ENCODE peak calls at places on chromosomes 4 and X, in ten cellular contexts. E is esophagus squamous epithelium; U is HCT116; L is Panc1; X is body of pancreas; D is CD8-positive, alpha-beta memory T cell; K is neural progenitor cell; Y is pancreas; M is dorsolateral prefrontal cortex; V is tibial nerve. B is an unnamed sample.

GRCh38 chr4:107220976-107221375 is 184.9 kb upstream of the DKK2 start:
- DNase-seq in E (no peak), U (no peak), L (no peak), X (no peak), D (no peak), K (no peak), Y (no peak), M (no peak), V (no peak), B (no peak)

GRCh38 chr4:74152841-74153240 is 5.1 kb upstream of the MTHFD2L start:
- DNase-seq in E (no peak), U (no peak), L (no peak), X (no peak), D (no peak), K (no peak), Y (no peak), M (no peak), V (no peak), B (no peak)

GRCh38 chrX:71367396-71367795 is 1.2 kb downstream of the TAF1 start:
- DNase-seq in E (no peak), U (no peak), L (no peak), X (no peak), D (no peak), K (no peak), Y (no peak), M (no peak), V (no peak), B (no peak)

GRCh38 chrX:118724775-118725174 is 2.6 kb upstream of the IL13RA1 start:
- DNase-seq in E (no peak), U (no peak), L (no peak), X (no peak), D (no peak), K (no peak), Y (no peak), M (no peak), V (no peak), B (no peak)

GRCh38 chr4:5858020-5858769 is 34.7 kb downstream of the CRMP1 start:
- DNase-seq in E (no peak), U (no peak), L (no peak), X (no peak), D (no peak), K (peak), Y (no peak), M (no peak), V (no peak), B (no peak)

GRCh38 chr4:136863756-136864155 is 668.5 kb downstream of the PCDH18 start:
- DNase-seq in E (no peak), U (peak), L (no peak), X (no peak), D (no peak), K (peak), Y (no peak), M (no peak), V (no peak), B (no peak)

GRCh38 chrX:1137531-1137930 is 74.9 kb downstream of the CRLF2 start:
- DNase-seq in E (no peak), U (no peak), L (no peak), X (no peak), D (no peak), K (no peak), Y (no peak), M (no peak), V (no peak), B (no peak)

GRCh38 chrX:82666355-82666754 is 841.7 kb upstream of the POU3F4 start:
- DNase-seq in E (no peak), U (no peak), L (no peak), X (no peak), D (no peak), K (no peak), Y (no peak), M (no peak), V (no peak), B (no peak)

GRCh38 chr4:149523039-149523438 is 292.6 kb downstream of the IQCM start:
- DNase-seq in E (no peak), U (no peak), L (no peak), X (no peak), D (no peak), K (no peak), Y (no peak), M (no peak), V (no peak), B (no peak)

GRCh38 chr4:176084769-176085168 is 19.1 kb downstream of the WDR17 start:
- DNase-seq in E (no peak), U (no peak), L (no peak), X (no peak), D (no peak), K (no peak), Y (no peak), M (no peak), V (no peak), B (no peak)

GRCh38 chr4:139214039-139214534 is 37.1 kb upstream of the ELF2 start:
- DNase-seq in E (no peak), U (no peak), L (no peak), X (peak), D (no peak), K (peak), Y (peak), M (no peak), V (no peak), B (no peak)

GRCh38 chrX:151393514-151393913 is 3.5 kb upstream of the VMA21 start:
- DNase-seq in E (no peak), U (no peak), L (no peak), X (no peak), D (peak), K (peak), Y (no peak), M (no peak), V (no peak), B (no peak)

GRCh38 chr4:35228318-35228717 is 1016.0 kb downstream of the ARAP2 start:
- DNase-seq in E (no peak), U (no peak), L (no peak), X (no peak), D (no peak), K (no peak), Y (no peak), M (no peak), V (no peak), B (no peak)

GRCh38 chr4:7414736-7415510 is 19.8 kb downstream of the PSAPL1 start:
- DNase-seq in E (no peak), U (no peak), L (no peak), X (no peak), D (no peak), K (no peak), Y (no peak), M (peak), V (no peak), B (no peak)

GRCh38 chrX:68761086-68761485 is 67.7 kb upstream of the EFNB1 start:
- DNase-seq in E (no peak), U (no peak), L (no peak), X (no peak), D (no peak), K (no peak), Y (no peak), M (no peak), V (no peak), B (no peak)

DNA sequence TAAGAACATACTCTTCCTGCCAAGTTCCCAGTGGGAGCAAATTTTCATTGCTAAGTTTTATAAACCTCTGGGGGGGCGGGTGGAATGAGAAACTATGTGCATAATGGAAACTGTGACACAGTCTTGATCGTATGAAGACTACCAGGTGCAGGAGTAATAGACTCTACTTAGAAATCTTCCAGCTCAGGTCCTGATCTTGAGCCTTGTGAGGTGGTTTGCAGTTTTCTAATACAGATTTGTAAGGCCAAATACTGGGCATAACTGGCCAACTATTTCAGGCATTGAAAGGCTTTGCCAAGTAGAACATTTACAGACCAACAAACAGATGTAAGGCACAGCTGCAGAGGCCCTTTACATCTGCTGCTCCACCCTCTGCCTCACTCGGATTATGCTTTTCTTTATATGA is 89.7 kb upstream of the CBR4 start:
- DNase-seq in E (no peak), U (no peak), L (no peak), X (no peak), D (no peak), K (no peak), Y (no peak), M (no peak), V (no peak), B (no peak)
- H3K27ac ChIP-seq in E (no peak), U (no peak), L (no peak), X (no peak), D (no peak), K (no peak), Y (no peak), M (peak), V (peak), B (no peak)

DNA sequence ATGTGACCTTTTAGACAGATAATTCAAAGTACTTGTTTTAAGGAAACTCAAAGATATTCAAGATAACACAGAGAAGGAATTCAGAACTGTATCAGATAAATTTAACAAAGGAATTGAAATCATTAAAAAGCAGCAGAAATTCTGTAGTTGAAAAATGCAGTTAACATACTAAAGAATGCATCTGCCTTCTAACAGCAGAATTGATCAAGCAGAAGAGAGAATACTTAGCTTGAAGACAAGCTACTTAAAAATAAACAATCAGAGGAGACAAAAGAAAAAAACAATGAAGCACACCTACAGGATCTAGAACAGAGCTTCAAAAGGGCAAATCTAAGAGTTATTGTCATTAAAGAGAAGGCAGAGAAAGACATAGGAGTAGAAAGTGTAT is 123.0 kb upstream of the TET2 start:
- DNase-seq in E (no peak), U (no peak), L (no peak), X (no peak), D (no peak), K (no peak), Y (no peak), M (no peak), V (no peak), B (no peak)
- H3K27ac ChIP-seq in E (no peak), U (no peak), L (no peak), X (no peak), D (no peak), K (no peak), Y (no peak), M (no peak), V (no peak), B (peak)

GRCh38 chr4:182448281-182449151 is 205.3 kb downstream of the TENM3 start:
- DNase-seq in E (peak), U (peak), L (no peak), X (peak), D (no peak), K (peak), Y (peak), M (peak), V (peak), B (peak)

GRCh38 chr4:182453830-182454229 is 210.6 kb downstream of the TENM3 start:
- DNase-seq in E (no peak), U (no peak), L (no peak), X (no peak), D (no peak), K (peak), Y (no peak), M (no peak), V (no peak), B (no peak)

GRCh38 chr4:182447938-182448280 is 204.7 kb downstream of the TENM3 start:
- DNase-seq in E (no peak), U (no peak), L (no peak), X (peak), D (no peak), K (peak), Y (no peak), M (no peak), V (no peak), B (no peak)

GRCh38 chr4:182449186-182449880 is 206.1 kb downstream of the TENM3 start:
- DNase-seq in E (no peak), U (no peak), L (no peak), X (no peak), D (no peak), K (peak), Y (no peak), M (no peak), V (no peak), B (no peak)

DNA sequence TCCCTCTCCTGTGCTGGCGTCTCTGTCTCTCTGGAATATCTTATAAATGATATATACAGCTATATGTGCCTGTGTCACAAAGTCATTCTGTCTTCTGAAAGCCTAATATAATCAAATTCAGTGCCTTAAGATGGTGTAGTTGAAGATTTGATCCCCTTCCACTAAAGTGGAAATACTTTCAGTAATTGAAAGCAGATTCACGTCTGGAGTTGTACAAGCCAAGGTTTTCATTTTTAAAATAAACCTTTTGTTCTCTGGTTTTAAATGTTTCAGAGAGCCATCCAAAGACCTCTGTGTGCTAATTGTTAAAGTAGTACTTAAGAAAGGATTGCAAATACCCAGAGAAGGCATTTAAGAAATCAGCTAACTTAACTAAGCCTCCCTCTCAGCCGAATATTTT is 206.8 kb downstream of the TENM3 start:
- DNase-seq in E (no peak), U (no peak), L (no peak), X (no peak), D (no peak), K (no peak), Y (no peak), M (no peak), V (no peak), B (no peak)
- H3K27ac ChIP-seq in E (no peak), U (no peak), L (no peak), X (no peak), D (no peak), K (no peak), Y (no peak), M (no peak), V (peak), B (no peak)

DNA sequence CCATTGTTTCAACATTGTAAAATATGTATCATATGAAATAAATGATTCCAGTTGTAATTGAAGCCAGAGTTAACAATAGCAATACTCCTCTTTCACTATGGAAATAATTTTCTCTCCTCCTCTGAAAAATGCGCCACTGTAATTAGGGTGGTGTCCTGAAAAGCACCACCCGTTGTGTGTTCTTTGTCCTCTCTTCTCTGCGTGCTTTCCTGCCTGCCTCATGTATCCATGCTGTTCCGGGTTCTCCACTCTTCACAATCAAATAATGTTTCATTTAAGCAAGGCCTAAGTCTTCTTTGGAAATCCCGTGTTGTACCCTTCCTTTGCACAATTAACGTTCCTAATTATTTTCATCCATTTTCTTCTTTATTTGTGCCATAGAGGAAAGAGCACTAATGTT is 293.3 kb downstream of the ADGRL3 start:
- DNase-seq in E (no peak), U (no peak), L (no peak), X (no peak), D (no peak), K (peak), Y (no peak), M (no peak), V (no peak), B (no peak)
- H3K27ac ChIP-seq in E (no peak), U (no peak), L (no peak), X (no peak), D (no peak), K (no peak), Y (no peak), M (no peak), V (no peak), B (no peak)

GRCh38 chr4:30553721-30554120 is 166.4 kb upstream of the PCDH7 start:
- DNase-seq in E (no peak), U (no peak), L (no peak), X (no peak), D (no peak), K (no peak), Y (no peak), M (no peak), V (no peak), B (no peak)

GRCh38 chr4:30553151-30553550 is 167.0 kb upstream of the PCDH7 start:
- DNase-seq in E (no peak), U (no peak), L (no peak), X (no peak), D (no peak), K (no peak), Y (no peak), M (no peak), V (no peak), B (no peak)

DNA sequence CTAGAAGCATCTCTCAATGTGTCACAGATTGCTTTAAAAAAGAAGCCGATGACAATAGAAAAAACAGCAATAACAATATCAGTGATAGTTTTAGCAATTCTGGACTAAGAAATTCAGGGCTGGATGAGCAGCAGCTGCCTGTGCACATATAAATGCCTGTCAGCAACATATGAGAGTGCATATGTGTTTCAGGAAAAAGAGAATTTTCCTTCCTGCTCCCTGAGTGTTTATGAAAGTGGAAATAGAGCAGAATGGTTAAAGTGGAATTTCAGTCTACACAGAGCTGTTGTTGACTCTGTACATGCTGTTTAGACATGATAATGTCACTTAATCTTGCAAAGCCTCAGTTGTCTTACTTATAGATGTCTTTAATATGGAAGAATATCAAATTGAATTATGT is 164.4 kb upstream of the PCDH7 start:
- DNase-seq in E (no peak), U (no peak), L (no peak), X (no peak), D (no peak), K (no peak), Y (no peak), M (no peak), V (no peak), B (no peak)
- H3K27ac ChIP-seq in E (no peak), U (no peak), L (no peak), X (no peak), D (no peak), K (no peak), Y (no peak), M (no peak), V (no peak), B (no peak)

DNA sequence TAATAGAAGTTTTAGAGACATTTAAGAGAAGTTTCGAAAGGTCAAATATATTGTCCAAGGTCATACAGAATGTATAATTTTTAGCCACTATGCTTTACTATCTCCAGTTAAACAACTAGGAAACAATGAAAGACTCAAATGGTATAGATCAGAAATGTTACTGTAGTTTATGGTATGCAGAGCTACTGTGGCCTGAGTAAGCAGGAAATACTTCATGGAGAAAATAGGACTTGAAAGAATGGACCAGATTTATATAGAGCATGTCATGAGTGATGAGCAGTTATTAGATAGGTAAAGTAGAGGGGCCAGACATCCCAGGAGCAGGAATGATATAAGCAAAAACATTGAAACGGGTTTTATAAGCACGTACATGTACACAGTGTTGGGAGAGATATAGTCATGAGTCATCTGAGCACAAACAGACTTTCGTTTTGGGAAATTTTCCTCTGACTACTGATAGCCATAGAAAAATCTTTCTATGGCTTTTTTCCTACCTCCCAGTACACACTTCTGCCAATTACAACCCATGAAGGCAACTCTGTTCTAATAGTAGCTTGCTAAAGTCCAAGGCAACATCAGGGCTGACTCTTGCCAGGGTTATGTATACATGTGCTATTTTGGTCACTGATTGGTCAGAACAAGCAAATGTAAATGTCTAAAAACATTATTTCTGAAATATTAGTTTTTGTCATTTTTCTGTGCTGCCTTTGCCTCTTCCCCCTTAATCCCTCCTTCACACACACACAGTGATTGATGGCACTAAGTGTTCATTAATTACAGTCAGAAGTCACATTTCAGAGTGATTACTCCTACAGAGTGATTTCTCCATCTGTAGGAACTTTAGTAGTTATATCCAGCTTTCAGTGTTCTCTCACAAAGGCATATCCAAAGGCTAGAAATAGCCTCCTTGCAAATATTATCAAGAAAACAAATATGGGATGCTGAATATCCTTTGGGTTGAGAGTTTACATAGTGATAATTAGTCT is 198.7 kb downstream of the ENOX2 start:
- DNase-seq in E (no peak), U (no peak), L (no peak), X (no peak), D (no peak), K (no peak), Y (no peak), M (no peak), V (no peak), B (no peak)
- H3K27ac ChIP-seq in E (no peak), U (no peak), L (no peak), X (peak), D (peak), K (no peak), Y (no peak), M (no peak), V (peak), B (no peak)

GRCh38 chr4:154593868-154594267 is 3.3 kb upstream of the FGA start:
- DNase-seq in E (no peak), U (no peak), L (no peak), X (no peak), D (no peak), K (no peak), Y (no peak), M (peak), V (no peak), B (no peak)
- H3K27ac ChIP-seq in E (no peak), U (no peak), L (no peak), X (no peak), D (no peak), K (no peak), Y (no peak), M (no peak), V (no peak), B (no peak)

DNA sequence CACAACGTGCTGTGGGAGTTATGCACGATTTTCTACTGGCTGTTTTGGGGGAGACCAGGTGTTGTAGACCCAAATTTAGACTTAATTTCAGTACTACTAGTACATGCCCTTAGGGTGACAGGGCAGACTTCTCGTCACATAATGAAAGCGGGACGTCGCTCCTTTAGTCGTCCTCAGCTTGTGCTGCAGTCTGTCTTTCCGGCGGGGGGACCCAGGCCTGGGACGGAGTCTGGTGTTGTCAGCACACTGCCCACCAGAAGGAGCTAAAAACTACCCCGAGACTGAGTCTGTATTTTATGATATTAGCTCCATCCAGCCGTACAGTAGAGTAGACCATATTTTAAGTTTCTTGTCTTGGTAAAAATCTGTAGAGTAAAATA is 35.5 kb downstream of the NOP14 start:
- DNase-seq in E (no peak), U (no peak), L (no peak), X (no peak), D (no peak), K (no peak), Y (peak), M (peak), V (no peak), B (no peak)
- H3K27ac ChIP-seq in E (no peak), U (no peak), L (no peak), X (no peak), D (no peak), K (no peak), Y (no peak), M (no peak), V (no peak), B (no peak)

GRCh38 chr4:25377572-25377882 is 464 bp downstream of the ANAPC4 start:
- DNase-seq in E (no peak), U (no peak), L (no peak), X (no peak), D (no peak), K (no peak), Y (no peak), M (no peak), V (no peak), B (no peak)
- H3K27ac ChIP-seq in E (peak), U (peak), L (peak), X (peak), D (peak), K (no peak), Y (peak), M (peak), V (peak), B (peak)

GRCh38 chrX:24153796-24154189 is 4.3 kb downstream of the ZFX start:
- DNase-seq in E (no peak), U (no peak), L (no peak), X (no peak), D (no peak), K (no peak), Y (no peak), M (no peak), V (no peak), B (no peak)
- H3K27ac ChIP-seq in E (no peak), U (no peak), L (peak), X (no peak), D (no peak), K (no peak), Y (no peak), M (no peak), V (peak), B (peak)

B was measured in epithelial cell of prostate.